ENCODE peak calls at places on chromosomes 3 and 15, in eight cellular contexts. F is ureter; E is activated B cell treated with CpG ODN at 0.5 μM for 24 hours; D is activated T-helper 1 cell treated with anti-CD3 and anti-CD28 coated beads, Interleukin-12 subunit alpha, Interleukin-12 subunit beta, Interleukin-2, Interleukin-4 antibody, amounts not matched to agents 30 ng/mL and 10 ng/mL and 1 ng/mL, durations not matched to agents 14 hours and 24 hours and 36 hours; A is GM19239; I is mucosa of gallbladder; Q is GM13976; M is stimulated activated CD4-positive, alpha-beta T cell treated with anti-CD3 and anti-CD28 coated beads, TNF-alpha, amount 100 ng/mL, for 48 hours. T is an unnamed sample.

GRCh38 chr15:29529043-29529442 is 259.4 kb upstream of the NSMCE3 start:
- DNase-seq in F (no peak), E (no peak), D (no peak), A (no peak), I (no peak), Q (no peak), M (no peak), T (no peak)

GRCh38 chr3:192812736-192813383 is 85.5 kb upstream of the FGF12 start:
- DNase-seq in F (no peak), E (no peak), D (no peak), A (no peak), I (peak), Q (no peak), M (no peak), T (no peak)

GRCh38 chr3:112303811-112304325 is 9.9 kb upstream of the SLC9C1 start:
- DNase-seq in F (no peak), E (peak), D (no peak), A (no peak), I (no peak), Q (peak), M (no peak), T (no peak)

GRCh38 chr3:184620101-184620798 is 58.7 kb downstream of the EPHB3 start:
- DNase-seq in F (no peak), E (no peak), D (no peak), A (no peak), I (no peak), Q (no peak), M (no peak), T (no peak)

GRCh38 chr3:39294446-39295183 is 14.8 kb upstream of the CX3CR1 start:
- DNase-seq in F (no peak), E (no peak), D (no peak), A (no peak), I (no peak), Q (no peak), M (no peak), T (no peak)

GRCh38 chr15:56886450-56886856 is 32.0 kb upstream of the TCF12 start:
- DNase-seq in F (no peak), E (no peak), D (no peak), A (no peak), I (no peak), Q (no peak), M (no peak), T (no peak)

GRCh38 chr3:149879872-149880271 is 66.9 kb downstream of the RNF13 start:
- DNase-seq in F (peak), E (no peak), D (no peak), A (no peak), I (peak), Q (no peak), M (no peak), T (no peak)

GRCh38 chr3:186596568-186597287 is 16.1 kb upstream of the AHSG start:
- DNase-seq in F (no peak), E (no peak), D (no peak), A (no peak), I (no peak), Q (no peak), M (no peak), T (no peak)

GRCh38 chr3:155009217-155009616 is 70.9 kb upstream of the MME start:
- DNase-seq in F (no peak), E (no peak), D (no peak), A (no peak), I (no peak), Q (no peak), M (no peak), T (no peak)

GRCh38 chr3:45761831-45762230 is 34.5 kb downstream of the SLC6A20 start:
- DNase-seq in F (no peak), E (no peak), D (no peak), A (no peak), I (peak), Q (no peak), M (no peak), T (no peak)

GRCh38 chr3:182793663-182794454 is 555 bp downstream of the ATP11B start:
- DNase-seq in F (peak), E (no peak), D (peak), A (peak), I (peak), Q (no peak), M (peak), T (no peak)

GRCh38 chr3:149547954-149548728 is 73.6 kb downstream of the TM4SF4 start:
- DNase-seq in F (no peak), E (no peak), D (no peak), A (no peak), I (peak), Q (no peak), M (no peak), T (no peak)

GRCh38 chr3:50862221-50862620 is 187.5 kb downstream of the DOCK3 start:
- DNase-seq in F (no peak), E (no peak), D (no peak), A (no peak), I (no peak), Q (no peak), M (no peak), T (no peak)

GRCh38 chr3:46213201-46213600 is 5.1 kb upstream of the CCR1 start:
- DNase-seq in F (no peak), E (no peak), D (peak), A (no peak), I (no peak), Q (no peak), M (no peak), T (no peak)

GRCh38 chr15:42508263-42508690 is 12.8 kb downstream of the SNAP23 start:
- DNase-seq in F (no peak), E (no peak), D (no peak), A (no peak), I (no peak), Q (no peak), M (no peak), T (no peak)

GRCh38 chr3:112894258-112894657 is 47.6 kb upstream of the CD200R1L start:
- DNase-seq in F (no peak), E (no peak), D (no peak), A (no peak), I (no peak), Q (no peak), M (no peak), T (no peak)

GRCh38 chr15:87619161-87619960 is 637.2 kb downstream of the NTRK3 start:
- DNase-seq in F (no peak), E (no peak), D (no peak), A (no peak), I (no peak), Q (no peak), M (no peak), T (no peak)